ENCODE peak calls at places on chromosome 2, in eight cellular contexts. X, H, P, A, D, W, O and I are unnamed samples.

GRCh38 chr2:69686855-69687254 is 43.3 kb upstream of the AAK1 start:
- DNase-seq in X (no peak), H (no peak), P (no peak), A (no peak), D (no peak), W (no peak), O (no peak), I (no peak)

GRCh38 chr2:112493858-112494648 is 12.1 kb downstream of the TTL start:
- DNase-seq in X (no peak), H (peak), P (peak), A (peak), D (no peak), W (no peak), O (peak), I (no peak)

GRCh38 chr2:199395311-199395710 is 62.4 kb downstream of the SATB2 start:
- DNase-seq in X (no peak), H (no peak), P (peak), A (peak), D (no peak), W (no peak), O (no peak), I (no peak)

GRCh38 chr2:216842634-216843033 is 17.2 kb downstream of the TNP1 start:
- DNase-seq in X (no peak), H (no peak), P (peak), A (no peak), D (no peak), W (no peak), O (no peak), I (no peak)

GRCh38 chr2:235669269-235669831 is 175.5 kb downstream of the AGAP1 start:
- DNase-seq in X (peak), H (peak), P (peak), A (peak), D (no peak), W (no peak), O (peak), I (peak)

GRCh38 chr2:60560734-60561649 is 7.5 kb upstream of the BCL11A start:
- DNase-seq in X (no peak), H (peak), P (no peak), A (no peak), D (no peak), W (no peak), O (peak), I (no peak)

GRCh38 chr2:212536385-212537310 is 2.0 kb downstream of the ERBB4 start:
- DNase-seq in X (peak), H (peak), P (no peak), A (no peak), D (no peak), W (no peak), O (no peak), I (no peak)

GRCh38 chr2:189702071-189702470 is 27.6 kb downstream of the ANKAR start:
- DNase-seq in X (no peak), H (no peak), P (no peak), A (peak), D (no peak), W (no peak), O (peak), I (no peak)

GRCh38 chr2:7060602-7061435 is 143.6 kb downstream of the RNF144A start:
- DNase-seq in X (no peak), H (no peak), P (no peak), A (no peak), D (no peak), W (no peak), O (no peak), I (no peak)

GRCh38 chr2:200172944-200173481 is 133.5 kb upstream of the SPATS2L start:
- DNase-seq in X (no peak), H (no peak), P (peak), A (peak), D (peak), W (no peak), O (no peak), I (no peak)

GRCh38 chr2:144374163-144374661 is 145.7 kb downstream of the ZEB2 start:
- DNase-seq in X (no peak), H (peak), P (no peak), A (peak), D (no peak), W (no peak), O (no peak), I (no peak)

GRCh38 chr2:3041246-3041645 is 336.4 kb downstream of the EIPR1 start:
- DNase-seq in X (no peak), H (no peak), P (no peak), A (no peak), D (no peak), W (no peak), O (no peak), I (no peak)

GRCh38 chr2:188324067-188324466 is 32.4 kb downstream of the GULP1 start:
- DNase-seq in X (no peak), H (no peak), P (no peak), A (peak), D (no peak), W (no peak), O (no peak), I (no peak)

GRCh38 chr2:122451040-122451439 is 695.6 kb downstream of the TSN start:
- DNase-seq in X (peak), H (peak), P (peak), A (peak), D (no peak), W (no peak), O (peak), I (no peak)

GRCh38 chr2:222288590-222289279 is 10.1 kb downstream of the PAX3 start:
- DNase-seq in X (no peak), H (no peak), P (no peak), A (no peak), D (no peak), W (no peak), O (no peak), I (no peak)

GRCh38 chr2:143940720-143941119 is 579.2 kb downstream of the ZEB2 start:
- DNase-seq in X (no peak), H (no peak), P (no peak), A (no peak), D (no peak), W (no peak), O (no peak), I (no peak)

GRCh38 chr2:215138466-215138865 is at the start of gene ABCA12:
- DNase-seq in X (no peak), H (peak), P (no peak), A (no peak), D (no peak), W (no peak), O (no peak), I (no peak)

GRCh38 chr2:148503511-148503910 is 141.0 kb upstream of the EPC2 start:
- DNase-seq in X (no peak), H (no peak), P (no peak), A (no peak), D (no peak), W (no peak), O (no peak), I (no peak)

GRCh38 chr2:41068740-41069139 is 616.9 kb upstream of the SLC8A1 start:
- DNase-seq in X (no peak), H (no peak), P (no peak), A (no peak), D (no peak), W (no peak), O (no peak), I (no peak)

GRCh38 chr2:166984188-166984587 is 95.9 kb downstream of the XIRP2 start:
- DNase-seq in X (no peak), H (no peak), P (no peak), A (no peak), D (no peak), W (no peak), O (no peak), I (no peak)

GRCh38 chr2:28351621-28352020 is 41.0 kb upstream of the FOSL2 start:
- DNase-seq in X (no peak), H (no peak), P (no peak), A (no peak), D (no peak), W (no peak), O (no peak), I (no peak)

GRCh38 chr2:20454036-20454981 is 7.4 kb downstream of the RHOB start:
- DNase-seq in X (no peak), H (no peak), P (no peak), A (no peak), D (no peak), W (no peak), O (no peak), I (no peak)

GRCh38 chr2:200345917-200346316 is 39.4 kb downstream of the SPATS2L start:
- DNase-seq in X (no peak), H (no peak), P (no peak), A (no peak), D (no peak), W (no peak), O (no peak), I (no peak)

GRCh38 chr2:241967745-241968144 is 98.2 kb downstream of the RTP5 start:
- DNase-seq in X (no peak), H (no peak), P (no peak), A (no peak), D (no peak), W (no peak), O (no peak), I (peak)

GRCh38 chr2:152755029-152755428 is 36.6 kb downstream of the ARL6IP6 start:
- DNase-seq in X (peak), H (peak), P (peak), A (no peak), D (no peak), W (no peak), O (peak), I (peak)
- TF ChIP-seq CTCF in X (peak), H (peak), P (peak), A (peak), D (peak), W (peak), O (peak), I (no peak)

GRCh38 chr2:50535256-50535655 is 496.7 kb downstream of the NRXN1 start:
- DNase-seq in X (no peak), H (no peak), P (no peak), A (no peak), D (no peak), W (no peak), O (no peak), I (no peak)

GRCh38 chr2:50538137-50538536 is 493.8 kb downstream of the NRXN1 start:
- DNase-seq in X (no peak), H (no peak), P (no peak), A (no peak), D (no peak), W (no peak), O (no peak), I (no peak)

GRCh38 chr2:50535971-50536759 is 495.8 kb downstream of the NRXN1 start:
- DNase-seq in X (no peak), H (peak), P (peak), A (peak), D (no peak), W (no peak), O (peak), I (no peak)
- TF ChIP-seq CTCF in X (peak), H (peak), P (no peak), A (peak), D (peak), W (peak), O (peak), I (peak)

GRCh38 chr2:12412898-12413305 is 303.8 kb upstream of the TRIB2 start:
- DNase-seq in X (no peak), H (no peak), P (peak), A (peak), D (no peak), W (no peak), O (no peak), I (no peak)

GRCh38 chr2:12421061-12421460 is 295.7 kb upstream of the TRIB2 start:
- DNase-seq in X (no peak), H (no peak), P (no peak), A (no peak), D (no peak), W (no peak), O (no peak), I (no peak)

GRCh38 chr2:12419803-12420202 is 296.9 kb upstream of the TRIB2 start:
- DNase-seq in X (no peak), H (no peak), P (no peak), A (no peak), D (no peak), W (no peak), O (no peak), I (no peak)

GRCh38 chr2:12417811-12418210 is 298.9 kb upstream of the TRIB2 start:
- DNase-seq in X (no peak), H (no peak), P (peak), A (peak), D (no peak), W (no peak), O (no peak), I (no peak)

GRCh38 chr2:12416600-12416999 is 300.1 kb upstream of the TRIB2 start:
- DNase-seq in X (no peak), H (peak), P (peak), A (peak), D (peak), W (no peak), O (peak), I (no peak)
- TF ChIP-seq CTCF in X (peak), H (peak), P (peak), A (peak), D (peak), W (peak), O (no peak), I (no peak)

GRCh38 chr2:26982102-26982742 is 11.8 kb downstream of the MAPRE3 start:
- DNase-seq in X (peak), H (peak), P (peak), A (peak), D (no peak), W (no peak), O (peak), I (no peak)
- TF ChIP-seq CTCF in X (peak), H (peak), P (no peak), A (peak), D (no peak), W (peak), O (no peak), I (no peak)

DNA sequence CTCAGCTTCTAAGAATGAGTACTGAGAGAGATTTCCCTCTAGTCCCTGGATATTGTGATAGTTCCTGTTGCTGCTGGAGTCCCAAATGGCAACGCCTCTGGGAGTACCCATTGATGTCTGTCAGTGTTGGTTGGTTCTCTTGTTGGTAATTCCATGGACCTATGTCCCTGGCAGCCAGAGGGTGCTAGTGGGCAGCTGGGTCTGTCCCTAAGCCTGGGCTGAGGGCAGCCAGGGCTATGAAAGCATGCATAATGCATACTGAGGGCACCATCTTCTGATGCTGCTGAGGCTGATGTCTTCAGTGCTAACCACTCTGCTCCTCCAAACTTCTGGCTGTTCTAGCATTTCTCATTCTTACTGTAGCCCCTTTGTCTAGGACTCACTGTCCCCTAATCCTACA is 35.9 kb downstream of the NABP1 start:
- DNase-seq in X (peak), H (no peak), P (no peak), A (no peak), D (no peak), W (no peak), O (peak), I (no peak)
- TF ChIP-seq CTCF in X (peak), H (peak), P (no peak), A (no peak), D (no peak), W (no peak), O (peak), I (no peak)

GRCh38 chr2:109054865-109055264 is 65.8 kb upstream of the EDAR start:
- DNase-seq in X (no peak), H (peak), P (no peak), A (no peak), D (no peak), W (no peak), O (no peak), I (no peak)

GRCh38 chr2:109053716-109054115 is 64.7 kb upstream of the EDAR start:
- DNase-seq in X (no peak), H (no peak), P (no peak), A (no peak), D (no peak), W (no peak), O (no peak), I (no peak)

GRCh38 chr2:109055435-109055834 is 66.4 kb upstream of the EDAR start:
- DNase-seq in X (no peak), H (no peak), P (no peak), A (no peak), D (no peak), W (no peak), O (no peak), I (no peak)

GRCh38 chr2:109049022-109049421 is 60.0 kb upstream of the EDAR start:
- DNase-seq in X (no peak), H (no peak), P (no peak), A (no peak), D (no peak), W (no peak), O (no peak), I (no peak)

GRCh38 chr2:109052922-109053321 is 63.9 kb upstream of the EDAR start:
- DNase-seq in X (no peak), H (no peak), P (no peak), A (no peak), D (no peak), W (no peak), O (no peak), I (no peak)
- TF ChIP-seq CTCF in X (peak), H (no peak), P (no peak), A (no peak), D (no peak), W (no peak), O (no peak), I (no peak)

DNA sequence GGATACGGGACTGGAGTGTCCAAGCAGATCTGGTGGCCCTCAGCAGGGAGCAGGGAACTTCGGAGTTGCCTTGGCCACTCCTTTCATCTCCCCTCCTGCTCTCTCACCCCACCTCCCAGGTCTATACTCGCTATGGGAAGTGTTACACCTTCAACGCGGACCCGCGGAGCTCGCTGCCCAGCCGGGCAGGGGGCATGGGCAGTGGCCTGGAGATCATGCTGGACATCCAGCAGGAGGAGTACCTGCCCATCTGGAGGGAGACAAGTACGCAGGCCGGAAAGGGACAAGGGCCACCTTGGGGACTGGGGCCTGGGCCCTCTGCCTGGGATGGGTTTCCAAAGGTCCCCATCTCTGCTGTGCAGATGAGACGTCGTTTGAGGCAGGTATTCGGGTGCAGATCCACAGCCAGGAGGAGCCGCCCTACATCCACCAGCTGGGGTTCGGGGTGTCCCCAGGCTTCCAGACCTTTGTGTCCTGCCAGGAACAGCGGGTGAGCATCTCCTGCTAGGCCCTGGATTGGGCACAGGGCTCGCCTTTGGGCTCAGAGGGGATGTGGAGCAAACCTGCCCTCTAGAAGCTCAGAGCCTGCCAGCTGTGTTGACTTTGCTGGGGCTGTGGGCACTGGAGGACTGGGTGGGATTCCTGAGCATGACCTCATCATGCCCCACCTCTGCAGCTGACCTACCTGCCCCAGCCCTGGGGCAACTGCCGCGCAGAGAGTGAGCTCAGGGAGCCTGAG is 11.8 kb downstream of the CHPF start:
- DNase-seq in X (no peak), H (no peak), P (no peak), A (no peak), D (no peak), W (no peak), O (no peak), I (no peak)
- TF ChIP-seq CTCF in X (no peak), H (no peak), P (no peak), A (no peak), D (no peak), W (no peak), O (no peak), I (no peak)

GRCh38 chr2:81068144-81068543 is 763.6 kb upstream of the LRRTM1 start:
- DNase-seq in X (no peak), H (no peak), P (no peak), A (no peak), D (no peak), W (no peak), O (no peak), I (no peak)
- TF ChIP-seq CTCF in X (peak), H (no peak), P (no peak), A (no peak), D (no peak), W (no peak), O (no peak), I (peak)

GRCh38 chr2:223599646-223600009 is 2.5 kb downstream of the SCG2 start:
- DNase-seq in X (no peak), H (no peak), P (no peak), A (no peak), D (no peak), W (no peak), O (no peak), I (no peak)

GRCh38 chr2:223600056-223600455 is 2.1 kb downstream of the SCG2 start:
- DNase-seq in X (no peak), H (no peak), P (no peak), A (no peak), D (no peak), W (no peak), O (no peak), I (no peak)

GRCh38 chr2:223604231-223604630 is 2.1 kb upstream of the SCG2 start:
- DNase-seq in X (no peak), H (no peak), P (no peak), A (no peak), D (no peak), W (no peak), O (no peak), I (no peak)

GRCh38 chr2:223602972-223603371 is 811 bp upstream of the SCG2 start:
- DNase-seq in X (no peak), H (no peak), P (no peak), A (no peak), D (no peak), W (no peak), O (no peak), I (no peak)

GRCh38 chr2:223601932-223602676 is at the start of gene SCG2:
- DNase-seq in X (peak), H (peak), P (peak), A (peak), D (peak), W (no peak), O (peak), I (peak)
- TF ChIP-seq CTCF in X (no peak), H (peak), P (peak), A (peak), D (peak), W (peak), O (peak), I (peak)

GRCh38 chr2:55616509-55617159 is 788 bp downstream of the PPP4R3B start:
- DNase-seq in X (no peak), H (peak), P (peak), A (peak), D (no peak), W (no peak), O (peak), I (no peak)

GRCh38 chr2:55618649-55619055 is 1.2 kb upstream of the PPP4R3B start:
- DNase-seq in X (peak), H (peak), P (peak), A (peak), D (no peak), W (no peak), O (peak), I (no peak)

GRCh38 chr2:55617160-55618024 is at the start of gene PPP4R3B:
- DNase-seq in X (peak), H (peak), P (peak), A (peak), D (peak), W (peak), O (peak), I (peak)

GRCh38 chr2:55620123-55620779 is 2.8 kb upstream of the PPP4R3B start:
- DNase-seq in X (peak), H (peak), P (no peak), A (no peak), D (no peak), W (no peak), O (peak), I (no peak)

GRCh38 chr2:55618025-55618648 is 715 bp upstream of the PPP4R3B start:
- DNase-seq in X (no peak), H (peak), P (no peak), A (peak), D (no peak), W (no peak), O (no peak), I (no peak)
- TF ChIP-seq CTCF in X (no peak), H (no peak), P (no peak), A (no peak), D (no peak), W (peak), O (no peak), I (no peak)